ENCODE peak calls at places on chromosomes 16 and 17, in four cellular contexts. One of them, this sample, is unnamed.

GRCh38 chr16:67158637-67159600 is 790 bp downstream of the TRADD start:
- DNase-seq in A549: peak; percentile 59
- DNase-seq in AG10803: no peak
- DNase-seq in uterus: no peak
- DNase-seq in this sample: no peak

GRCh38 chr16:28291651-28292626 is at the start of gene SBK1:
- DNase-seq in A549: peak; percentile 65
- DNase-seq in AG10803: peak; percentile 19
- DNase-seq in uterus: peak; percentile 60
- DNase-seq in this sample: peak; percentile 88

GRCh38 chr16:4601317-4602186 is 13.1 kb downstream of the UBALD1 start:
- DNase-seq in A549: no peak
- DNase-seq in AG10803: peak; percentile 21
- DNase-seq in uterus: peak; percentile 60
- DNase-seq in this sample: no peak

GRCh38 chr16:8926827-8927226 is 36.9 kb downstream of the USP7 start:
- DNase-seq in A549: no peak
- DNase-seq in AG10803: no peak
- DNase-seq in uterus: no peak
- DNase-seq in this sample: no peak

GRCh38 chr17:33260638-33261037 is 32.5 kb downstream of the ASIC2 start:
- DNase-seq in A549: no peak
- DNase-seq in AG10803: no peak
- DNase-seq in uterus: no peak
- DNase-seq in this sample: no peak

GRCh38 chr17:1608676-1609075 is 20.0 kb downstream of the SLC43A2 start:
- DNase-seq in A549: no peak
- DNase-seq in AG10803: no peak
- DNase-seq in uterus: no peak
- DNase-seq in this sample: no peak

GRCh38 chr17:63434951-63435571 is 11.0 kb downstream of the CYB561 start:
- DNase-seq in A549: peak; percentile 62
- DNase-seq in AG10803: no peak
- DNase-seq in uterus: peak; percentile 50
- DNase-seq in this sample: no peak

GRCh38 chr16:4505356-4506153 is 29.4 kb downstream of the HMOX2 start:
- DNase-seq in A549: no peak
- DNase-seq in AG10803: no peak
- DNase-seq in uterus: no peak
- DNase-seq in this sample: no peak

GRCh38 chr16:77273815-77274214 is 74.6 kb downstream of the SYCE1L start:
- DNase-seq in A549: no peak
- DNase-seq in AG10803: peak; percentile 56
- DNase-seq in uterus: no peak
- DNase-seq in this sample: no peak

GRCh38 chr17:46862949-46863348 is 11.6 kb downstream of the WNT9B start:
- DNase-seq in A549: no peak
- DNase-seq in AG10803: no peak
- DNase-seq in uterus: no peak
- DNase-seq in this sample: no peak

GRCh38 chr17:42953669-42954068 is 10.6 kb downstream of the AARSD1 start:
- DNase-seq in A549: no peak
- DNase-seq in AG10803: no peak
- DNase-seq in uterus: no peak
- DNase-seq in this sample: no peak

GRCh38 chr17:61065263-61065773 is 334.3 kb upstream of the TBX2 start:
- DNase-seq in A549: peak; percentile 23
- DNase-seq in AG10803: peak; percentile 43
- DNase-seq in uterus: no peak
- DNase-seq in this sample: no peak

GRCh38 chr17:73342057-73342522 is 30.3 kb upstream of the CDC42EP4 start:
- DNase-seq in A549: peak; percentile 93
- DNase-seq in AG10803: peak; percentile 87
- DNase-seq in uterus: peak; percentile 86
- DNase-seq in this sample: no peak

GRCh38 chr17:74842599-74843351 is 16.9 kb downstream of the GRIN2C start:
- DNase-seq in A549: peak; percentile 82
- DNase-seq in AG10803: peak; percentile 53
- DNase-seq in uterus: peak; percentile 66
- DNase-seq in this sample: no peak

GRCh38 chr17:35747540-35748017 is 5.5 kb downstream of the GAS2L2 start:
- DNase-seq in A549: peak; percentile 86
- DNase-seq in AG10803: peak; percentile 73
- DNase-seq in uterus: peak; percentile 74
- DNase-seq in this sample: no peak

GRCh38 chr16:25114121-25114520 is 2.6 kb downstream of the LCMT1 start:
- DNase-seq in A549: no peak
- DNase-seq in AG10803: no peak
- DNase-seq in uterus: no peak
- DNase-seq in this sample: no peak

GRCh38 chr17:70454377-70454776 is 285.0 kb downstream of the KCNJ2 start:
- DNase-seq in A549: no peak
- DNase-seq in AG10803: no peak
- DNase-seq in uterus: no peak
- DNase-seq in this sample: no peak

GRCh38 chr16:56628486-56629035 is 3.0 kb downstream of the MT1E start:
- DNase-seq in A549: no peak
- DNase-seq in AG10803: peak; percentile 14
- DNase-seq in uterus: no peak
- DNase-seq in this sample: no peak

GRCh38 chr16:88561485-88562369 is 8.5 kb upstream of the ZC3H18 start:
- DNase-seq in A549: peak; percentile 57
- DNase-seq in AG10803: peak; percentile 48
- DNase-seq in uterus: peak; percentile 41
- DNase-seq in this sample: no peak

GRCh38 chr16:2979669-2980226 is 498 bp downstream of the PKMYT1 start:
- DNase-seq in A549: no peak
- DNase-seq in AG10803: no peak
- DNase-seq in uterus: no peak
- DNase-seq in this sample: no peak

GRCh38 chr16:18846416-18846815 is 45.1 kb upstream of the ARL6IP1 start:
- DNase-seq in A549: no peak
- DNase-seq in AG10803: no peak
- DNase-seq in uterus: no peak
- DNase-seq in this sample: no peak

GRCh38 chr16:87834668-87835473 is 34.4 kb downstream of the SLC7A5 start:
- DNase-seq in A549: peak; percentile 81
- DNase-seq in AG10803: no peak
- DNase-seq in uterus: no peak
- DNase-seq in this sample: no peak

GRCh38 chr16:62225675-62226074 is 189.4 kb upstream of the CDH8 start:
- DNase-seq in A549: peak; percentile 89
- DNase-seq in AG10803: no peak
- DNase-seq in uterus: no peak
- DNase-seq in this sample: no peak

GRCh38 chr17:72135546-72136325 is 14.9 kb downstream of the SOX9 start:
- DNase-seq in A549: no peak
- DNase-seq in AG10803: peak; percentile 38
- DNase-seq in uterus: no peak
- DNase-seq in this sample: no peak

GRCh38 chr17:358491-359133 is 6.0 kb upstream of the RPH3AL start:
- DNase-seq in A549: no peak
- DNase-seq in AG10803: no peak
- DNase-seq in uterus: no peak
- DNase-seq in this sample: no peak

GRCh38 chr17:54666559-54666958 is 234.1 kb upstream of the TOM1L1 start:
- DNase-seq in A549: peak; percentile 4
- DNase-seq in AG10803: no peak
- DNase-seq in uterus: no peak
- DNase-seq in this sample: no peak

DNA sequence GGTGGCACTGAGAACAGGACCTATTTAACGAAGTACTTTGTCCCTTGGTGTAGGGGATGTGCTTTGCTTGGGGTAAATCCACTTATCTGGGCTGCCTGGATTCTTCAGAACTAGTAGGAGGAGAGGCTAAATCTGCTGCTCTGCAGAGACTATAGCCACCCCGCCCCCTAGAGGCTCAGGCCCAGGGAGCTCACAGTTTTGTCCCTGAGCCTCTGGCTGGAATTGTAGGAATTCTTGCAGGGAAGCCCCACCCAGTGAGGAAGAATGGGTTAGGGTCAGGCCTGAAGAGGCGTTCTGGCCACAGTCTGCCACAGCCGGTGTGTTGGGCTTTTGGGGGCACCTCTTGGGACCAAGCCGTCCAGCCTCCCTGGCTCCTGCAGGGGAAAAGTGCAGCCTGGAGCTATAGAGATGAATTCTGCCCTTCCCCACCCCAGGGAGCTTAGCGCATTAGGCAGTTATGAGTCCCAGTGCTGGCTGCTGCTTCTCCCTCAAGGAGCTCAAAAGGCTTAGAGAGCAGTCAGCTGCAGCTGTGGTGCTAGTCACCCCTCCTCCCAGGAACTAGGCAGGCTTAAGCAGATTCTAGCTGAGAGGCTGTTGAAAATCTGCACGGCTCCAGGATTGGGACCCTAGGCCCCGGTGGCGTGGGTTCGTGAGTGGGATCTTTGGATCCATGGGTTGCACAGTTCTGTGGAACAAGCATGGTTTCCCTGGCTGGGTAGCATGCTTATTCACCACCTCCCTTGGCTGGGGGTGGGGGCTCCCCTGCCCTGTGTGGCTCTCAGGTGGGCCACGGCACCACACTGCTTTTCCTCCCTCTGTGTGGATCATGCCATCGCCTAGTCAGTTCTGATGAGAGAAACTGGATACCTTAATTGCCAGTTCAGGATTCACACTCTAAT is 237.4 kb upstream of the TOM1L1 start:
- DNase-seq in A549: no peak
- DNase-seq in AG10803: no peak
- DNase-seq in uterus: no peak
- DNase-seq in this sample: no peak
- TF ChIP-seq CTCF in A549: no peak
- TF ChIP-seq CTCF in AG10803: no peak
- TF ChIP-seq CTCF in uterus: no peak
- TF ChIP-seq CTCF in this sample: no peak

GRCh38 chr17:54967621-54968258 is 714 bp downstream of the COX11 start:
- DNase-seq in A549: peak; percentile 45
- DNase-seq in AG10803: peak; percentile 26
- DNase-seq in uterus: no peak
- DNase-seq in this sample: no peak
- TF ChIP-seq CTCF in A549: peak; percentile 54
- TF ChIP-seq CTCF in AG10803: no peak
- TF ChIP-seq CTCF in uterus: peak; percentile 50
- TF ChIP-seq CTCF in this sample: no peak

GRCh38 chr16:50814541-50814940 is 72.7 kb downstream of the CYLD start:
- DNase-seq in A549: no peak
- DNase-seq in AG10803: no peak
- DNase-seq in uterus: no peak
- DNase-seq in this sample: no peak
- TF ChIP-seq CTCF in A549: no peak
- TF ChIP-seq CTCF in AG10803: no peak
- TF ChIP-seq CTCF in uterus: no peak
- TF ChIP-seq CTCF in this sample: no peak

GRCh38 chr16:81831722-81832126 is 52.6 kb downstream of the PLCG2 start:
- DNase-seq in A549: no peak
- DNase-seq in AG10803: peak; percentile 12
- DNase-seq in uterus: no peak
- DNase-seq in this sample: no peak
- TF ChIP-seq CTCF in A549: no peak
- TF ChIP-seq CTCF in AG10803: no peak
- TF ChIP-seq CTCF in uterus: no peak
- TF ChIP-seq CTCF in this sample: no peak

GRCh38 chr16:50670476-50670875 is 10.6 kb downstream of the SNX20 start:
- DNase-seq in A549: no peak
- DNase-seq in AG10803: no peak
- DNase-seq in uterus: no peak
- DNase-seq in this sample: no peak

GRCh38 chr16:50669741-50670140 is 11.4 kb downstream of the SNX20 start:
- DNase-seq in A549: no peak
- DNase-seq in AG10803: no peak
- DNase-seq in uterus: no peak
- DNase-seq in this sample: no peak

GRCh38 chr16:50666658-50667496 is 14.2 kb downstream of the SNX20 start:
- DNase-seq in A549: no peak
- DNase-seq in AG10803: no peak
- DNase-seq in uterus: no peak
- DNase-seq in this sample: no peak

GRCh38 chr16:50667497-50668367 is 13.4 kb downstream of the SNX20 start:
- DNase-seq in A549: no peak
- DNase-seq in AG10803: no peak
- DNase-seq in uterus: no peak
- DNase-seq in this sample: no peak

DNA sequence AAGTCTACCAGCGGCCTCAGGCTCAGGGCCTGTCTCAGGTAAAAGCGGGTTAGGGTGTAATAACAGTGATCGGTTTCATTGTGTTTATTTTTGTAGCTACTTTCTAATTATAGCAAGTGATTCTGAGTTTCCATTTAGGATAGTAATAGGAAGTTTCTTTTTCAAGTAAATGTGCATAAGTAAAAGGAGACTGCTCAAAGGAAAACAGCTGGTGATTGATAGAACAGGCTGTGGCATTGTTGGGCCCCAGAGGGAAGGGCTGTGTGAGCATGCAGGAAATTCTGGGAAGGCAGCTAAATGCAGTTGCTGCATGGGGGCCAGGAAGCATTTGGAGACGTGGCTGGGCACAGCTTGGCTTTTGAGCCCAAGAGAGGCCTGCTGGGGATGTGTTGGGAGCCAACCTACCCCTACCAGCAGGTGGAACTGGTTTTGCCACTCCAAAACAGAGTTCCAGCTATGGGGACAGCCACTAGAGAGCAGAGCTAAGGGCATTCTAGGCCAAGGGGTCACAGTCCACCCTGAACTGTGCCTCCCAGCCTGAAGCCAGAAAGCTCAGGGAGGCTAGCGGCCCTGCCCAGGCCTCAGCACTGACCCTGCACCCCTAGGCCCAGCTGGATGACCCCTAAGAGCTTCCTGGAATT is 12.6 kb downstream of the SNX20 start:
- DNase-seq in A549: no peak
- DNase-seq in AG10803: no peak
- DNase-seq in uterus: no peak
- DNase-seq in this sample: no peak
- TF ChIP-seq CTCF in A549: no peak
- TF ChIP-seq CTCF in AG10803: no peak
- TF ChIP-seq CTCF in uterus: no peak
- TF ChIP-seq CTCF in this sample: no peak